ENCODE peak calls at places on chromosomes 1 and 21, in five cellular contexts. X is SK-N-SH, L is A549, P is K562, I is GM12878. E is an unnamed sample.

GRCh38 chr21:29943885-29944284 is 4.1 kb upstream of the GRIK1 start:
- DNase-seq in X (peak; percentile 4), L (no peak), P (peak; percentile 44), I (no peak), E (no peak)

GRCh38 chr21:36699026-36699545 is at the start of gene SIM2:
- DNase-seq in X (peak; percentile 58), L (no peak), P (peak; percentile 20), I (no peak), E (peak; percentile 52)

GRCh38 chr1:145878724-145879123 is 6.9 kb downstream of the ANKRD35 start:
- DNase-seq in X (no peak), L (no peak), P (no peak), I (no peak), E (peak; percentile 47)

GRCh38 chr1:185670187-185670627 is 64.0 kb upstream of the HMCN1 start:
- DNase-seq in X (no peak), L (no peak), P (peak; percentile 24), I (no peak), E (peak; percentile 55)

GRCh38 chr1:203569490-203570318 is 56.9 kb upstream of the ATP2B4 start:
- DNase-seq in X (no peak), L (no peak), P (no peak), I (no peak), E (peak; percentile 83)

GRCh38 chr1:2312589-2313301 is 78.6 kb downstream of the MORN1 start:
- DNase-seq in X (no peak), L (no peak), P (no peak), I (no peak), E (no peak)

GRCh38 chr1:54982739-54983138 is 2.3 kb downstream of the TMEM61 start:
- DNase-seq in X (peak; percentile 46), L (no peak), P (no peak), I (no peak), E (no peak)

GRCh38 chr1:87790756-87791155 is 462.1 kb downstream of the LMO4 start:
- DNase-seq in X (no peak), L (no peak), P (no peak), I (no peak), E (no peak)

GRCh38 chr1:116036255-116036654 is 59.9 kb downstream of the SLC22A15 start:
- DNase-seq in X (no peak), L (no peak), P (no peak), I (no peak), E (no peak)

GRCh38 chr1:7717769-7718368 is 53.2 kb upstream of the VAMP3 start:
- DNase-seq in X (no peak), L (no peak), P (no peak), I (no peak), E (no peak)

GRCh38 chr1:209653915-209654351 is 1.7 kb upstream of the LAMB3 start:
- DNase-seq in X (no peak), L (no peak), P (no peak), I (no peak), E (no peak)

GRCh38 chr1:113142791-113143190 is 69.8 kb downstream of the LRIG2 start:
- DNase-seq in X (no peak), L (no peak), P (no peak), I (no peak), E (no peak)

GRCh38 chr21:45575304-45575992 is 33.2 kb upstream of the SLC19A1 start:
- DNase-seq in X (peak; percentile 34), L (no peak), P (no peak), I (no peak), E (no peak)

GRCh38 chr21:43020177-43020576 is 45.8 kb downstream of the PKNOX1 start:
- DNase-seq in X (no peak), L (no peak), P (no peak), I (no peak), E (no peak)

GRCh38 chr1:76203132-76203531 is 128.6 kb downstream of the ST6GALNAC3 start:
- DNase-seq in X (no peak), L (no peak), P (no peak), I (no peak), E (no peak)

GRCh38 chr1:46130144-46130543 is 2.3 kb downstream of the PIK3R3 start:
- DNase-seq in X (peak; percentile 32), L (no peak), P (no peak), I (no peak), E (no peak)

GRCh38 chr1:59750612-59751395 is 63.9 kb upstream of the HOOK1 start:
- DNase-seq in X (no peak), L (no peak), P (no peak), I (no peak), E (peak; percentile 94)

GRCh38 chr1:113153116-113153803 is 80.3 kb downstream of the LRIG2 start:
- DNase-seq in X (no peak), L (no peak), P (peak; percentile 33), I (no peak), E (no peak)

GRCh38 chr1:2587071-2587859 is 688 bp downstream of the PRXL2B start:
- DNase-seq in X (peak; percentile 77), L (peak; percentile 26), P (no peak), I (no peak), E (peak; percentile 13)

GRCh38 chr1:66596191-66596590 is 62.2 kb downstream of the SGIP1 start:
- DNase-seq in X (no peak), L (no peak), P (no peak), I (no peak), E (no peak)

DNA sequence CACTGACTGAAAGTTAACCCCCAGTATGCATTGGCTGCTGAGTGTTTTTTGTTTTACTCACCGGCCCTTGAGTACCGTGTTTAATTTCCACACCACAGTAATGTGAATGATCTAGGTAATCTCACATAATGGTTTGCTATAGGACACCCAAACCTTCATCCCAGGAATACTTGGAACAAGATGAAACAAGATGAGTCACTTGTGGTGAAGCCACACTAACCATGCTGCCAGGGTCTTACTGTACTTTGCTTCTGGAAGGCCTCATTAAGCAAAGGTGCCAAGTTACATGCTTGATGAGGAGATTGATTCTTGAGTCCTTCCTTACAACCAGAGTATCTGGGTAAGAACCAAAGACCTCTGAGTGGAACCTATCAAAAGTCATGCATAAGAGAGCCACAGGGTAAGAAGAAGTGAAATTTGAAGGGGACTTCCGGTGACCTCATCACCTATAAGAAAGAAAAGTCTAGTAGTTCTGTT is 163.3 kb downstream of the NRIP1 start:
- DNase-seq in X (no peak), L (no peak), P (no peak), I (no peak), E (peak; percentile 64)
- TF ChIP-seq RCOR1 in X (no peak), L (no peak), P (no peak), I (no peak), E (no peak)

GRCh38 chr1:47712596-47713299 is 274.9 kb downstream of the FOXD2 start:
- DNase-seq in X (no peak), L (no peak), P (no peak), I (no peak), E (no peak)
- TF ChIP-seq RCOR1 in X (no peak), L (no peak), P (no peak), I (no peak), E (no peak)

DNA sequence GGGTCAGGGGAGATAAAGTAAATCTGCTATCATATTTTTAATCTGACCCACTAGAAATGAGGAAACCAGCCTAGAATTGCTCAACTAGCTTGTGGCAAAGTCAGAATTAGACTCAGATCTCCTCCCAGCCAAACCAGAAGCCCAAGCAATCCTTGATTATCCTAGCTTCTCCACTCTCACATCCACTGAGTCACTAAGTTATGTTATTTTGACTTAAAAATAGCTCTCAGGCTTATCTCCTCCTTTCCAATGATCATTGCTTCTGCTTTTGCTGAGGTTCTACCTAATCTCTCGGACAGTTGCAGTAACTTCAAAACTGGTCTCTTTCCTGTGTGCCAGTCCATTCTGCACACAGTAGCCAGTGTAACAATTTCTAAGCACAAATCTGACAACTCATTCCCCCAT is 22.9 kb downstream of the OVAAL start:
- DNase-seq in X (no peak), L (no peak), P (peak; percentile 72), I (no peak), E (peak; percentile 82)
- TF ChIP-seq RCOR1 in X (no peak), L (no peak), P (peak; percentile 64), I (no peak), E (no peak)

GRCh38 chr1:32393136-32393535 is 1.1 kb downstream of the BSDC1 start:
- DNase-seq in X (no peak), L (no peak), P (peak; percentile 40), I (no peak), E (peak; percentile 42)

GRCh38 chr1:32393832-32394140 is 455 bp downstream of the BSDC1 start:
- DNase-seq in X (no peak), L (peak; percentile 20), P (peak; percentile 78), I (no peak), E (no peak)

GRCh38 chr1:32388641-32389040 is 5.6 kb downstream of the BSDC1 start:
- DNase-seq in X (no peak), L (no peak), P (peak; percentile 48), I (no peak), E (no peak)

GRCh38 chr1:32392358-32392757 is 1.9 kb downstream of the BSDC1 start:
- DNase-seq in X (no peak), L (no peak), P (peak; percentile 56), I (no peak), E (no peak)

DNA sequence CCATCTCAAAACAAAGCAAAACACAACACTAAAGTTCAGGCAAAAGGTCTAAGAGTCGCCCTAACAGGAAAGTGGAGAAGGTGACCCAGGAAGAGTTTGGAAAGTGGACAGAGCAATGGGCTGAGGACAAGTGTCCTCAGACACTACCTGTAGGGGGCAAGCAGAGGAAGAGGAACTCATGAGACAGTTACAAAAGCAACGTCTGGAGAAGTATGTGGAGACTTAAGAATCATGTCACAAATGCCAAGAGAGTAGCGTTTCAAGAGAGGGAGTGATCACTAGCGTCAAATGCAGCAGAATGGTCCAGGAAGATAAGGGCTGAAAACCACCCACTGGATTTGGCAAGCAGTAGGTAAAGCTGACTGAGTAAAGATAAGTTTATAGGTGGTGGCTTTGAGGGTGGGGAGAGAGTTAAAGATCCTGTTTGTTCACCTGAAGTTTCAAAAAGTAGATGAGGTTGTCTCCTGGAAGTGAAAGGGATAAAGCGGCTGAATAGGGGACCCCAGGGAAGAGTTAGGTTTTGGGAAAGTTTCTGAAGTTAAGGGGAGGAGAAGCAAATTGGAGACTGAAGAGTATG is 3.2 kb downstream of the BSDC1 start:
- DNase-seq in X (no peak), L (no peak), P (peak; percentile 97), I (no peak), E (no peak)
- TF ChIP-seq RCOR1 in X (no peak), L (no peak), P (peak; percentile 97), I (no peak), E (no peak)

DNA sequence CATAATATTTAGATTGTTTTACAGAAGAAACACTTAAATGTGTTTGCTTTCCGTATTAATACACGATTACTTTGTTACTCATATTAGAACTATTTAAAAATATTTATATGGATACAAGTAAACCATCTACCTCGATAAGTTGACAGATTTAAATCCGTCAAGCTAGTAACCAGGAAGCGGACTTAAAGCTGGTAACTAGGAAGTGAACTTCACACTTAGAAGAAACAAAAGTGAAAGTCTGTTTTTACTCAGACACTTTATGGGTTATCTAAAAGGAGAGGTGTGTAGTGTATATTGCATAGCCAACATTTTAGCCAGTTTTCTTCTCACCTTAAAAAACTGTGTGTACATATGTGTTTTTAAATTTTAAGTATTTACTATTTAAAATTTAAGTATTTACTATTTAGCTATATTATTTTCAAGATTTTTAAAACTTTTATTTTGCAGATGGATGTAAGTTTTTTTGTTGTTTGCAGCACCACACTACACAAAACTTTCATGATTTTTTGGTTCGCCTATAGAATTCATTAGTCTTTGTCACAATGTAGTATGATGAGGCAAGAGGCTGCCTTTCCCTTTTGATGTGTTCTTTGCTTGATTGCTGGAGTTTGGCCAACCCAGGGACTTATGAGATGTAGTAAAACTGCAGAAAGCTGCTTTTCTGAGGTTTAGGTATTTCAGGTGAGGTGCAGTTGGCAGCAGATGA is 2.7 kb downstream of the USP25 start:
- DNase-seq in X (no peak), L (no peak), P (peak; percentile 61), I (peak; percentile 57), E (peak; percentile 51)
- TF ChIP-seq RCOR1 in X (no peak), L (no peak), P (no peak), I (no peak), E (no peak)

GRCh38 chr1:231162970-231163830 is 1.3 kb downstream of the TRIM67 start:
- DNase-seq in X (peak; percentile 79), L (no peak), P (no peak), I (no peak), E (no peak)
- TF ChIP-seq RCOR1 in X (no peak), L (no peak), P (no peak), I (no peak), E (no peak)